ENCODE peak calls at places on chromosomes 11 and 22, in ten cellular contexts. V is CD8-positive, alpha-beta T cell; F is MM.1S; E is A549; D is lower lobe of right lung; H is HCT116; T is CD14-positive monocyte; R is uterus; Q is foreskin fibroblast; U is HFF-Myc. I is an unnamed sample.

GRCh38 chr11:44575288-44575672 is 9.8 kb downstream of the CD82 start:
- DNase-seq in V (no peak), F (no peak), E (no peak), D (no peak), H (no peak), T (no peak), R (no peak), Q (peak), U (no peak), I (no peak)

GRCh38 chr11:46697303-46697702 is 3.1 kb downstream of the ARHGAP1 start:
- DNase-seq in V (no peak), F (no peak), E (no peak), D (no peak), H (no peak), T (no peak), R (no peak), Q (no peak), U (no peak), I (no peak)

GRCh38 chr11:91081440-91082088 is 858.7 kb upstream of the CHORDC1 start:
- DNase-seq in V (no peak), F (no peak), E (peak), D (no peak), H (no peak), T (no peak), R (no peak), Q (peak), U (no peak), I (no peak)

GRCh38 chr11:111362887-111363411 is 16.1 kb downstream of the POU2AF1 start:
- DNase-seq in V (no peak), F (no peak), E (no peak), D (peak), H (no peak), T (no peak), R (no peak), Q (no peak), U (no peak), I (no peak)

GRCh38 chr11:94681140-94681539 is 87.0 kb upstream of the AMOTL1 start:
- DNase-seq in V (no peak), F (no peak), E (no peak), D (no peak), H (no peak), T (no peak), R (no peak), Q (no peak), U (no peak), I (no peak)

GRCh38 chr11:18203723-18204122 is 31.1 kb downstream of the MRGPRX4 start:
- DNase-seq in V (no peak), F (no peak), E (peak), D (no peak), H (peak), T (no peak), R (no peak), Q (peak), U (peak), I (no peak)

GRCh38 chr11:32830413-32830738 is 649 bp downstream of the PRRG4 start:
- DNase-seq in V (no peak), F (peak), E (no peak), D (peak), H (no peak), T (peak), R (no peak), Q (peak), U (no peak), I (no peak)

GRCh38 chr11:35170503-35170902 is 31.5 kb downstream of the CD44 start:
- DNase-seq in V (no peak), F (no peak), E (no peak), D (no peak), H (no peak), T (no peak), R (no peak), Q (no peak), U (no peak), I (no peak)

GRCh38 chr11:100105605-100106358 is 581.3 kb upstream of the ARHGAP42 start:
- DNase-seq in V (no peak), F (no peak), E (no peak), D (no peak), H (no peak), T (no peak), R (no peak), Q (no peak), U (no peak), I (no peak)

GRCh38 chr22:47200273-47201051 is 438.0 kb downstream of the TBC1D22A start:
- DNase-seq in V (peak), F (no peak), E (no peak), D (no peak), H (no peak), T (peak), R (no peak), Q (peak), U (no peak), I (no peak)

GRCh38 chr11:56841210-56841810 is 92.8 kb upstream of the OR9G4 start:
- DNase-seq in V (no peak), F (peak), E (peak), D (no peak), H (peak), T (no peak), R (peak), Q (peak), U (peak), I (no peak)

GRCh38 chr11:41403462-41403861 is 56.0 kb downstream of the LRRC4C start:
- DNase-seq in V (no peak), F (no peak), E (no peak), D (no peak), H (no peak), T (no peak), R (no peak), Q (no peak), U (no peak), I (no peak)

GRCh38 chr22:28381427-28382167 is 298.0 kb downstream of the TTC28 start:
- DNase-seq in V (no peak), F (no peak), E (no peak), D (no peak), H (no peak), T (no peak), R (no peak), Q (peak), U (peak), I (no peak)

GRCh38 chr11:65503923-65504670 is 5.3 kb downstream of the MALAT1 start:
- DNase-seq in V (no peak), F (peak), E (no peak), D (no peak), H (no peak), T (no peak), R (no peak), Q (peak), U (peak), I (no peak)

GRCh38 chr11:38900156-38900679 is 2302.2 kb upstream of the RAG2 start:
- DNase-seq in V (no peak), F (no peak), E (no peak), D (no peak), H (no peak), T (no peak), R (no peak), Q (no peak), U (no peak), I (no peak)

GRCh38 chr11:36449566-36450390 is 60.3 kb downstream of the TRAF6 start:
- DNase-seq in V (peak), F (no peak), E (no peak), D (no peak), H (no peak), T (no peak), R (no peak), Q (no peak), U (no peak), I (no peak)

GRCh38 chr11:2699185-2699530 is 636 bp downstream of the KCNQ1OT1 start:
- DNase-seq in V (no peak), F (no peak), E (peak), D (peak), H (no peak), T (peak), R (peak), Q (peak), U (no peak), I (peak)

GRCh38 chr11:107853070-107853469 is 5.5 kb downstream of the SLC35F2 start:
- DNase-seq in V (no peak), F (no peak), E (no peak), D (no peak), H (no peak), T (no peak), R (no peak), Q (no peak), U (no peak), I (no peak)

GRCh38 chr11:126416542-126417090 is 61.1 kb downstream of the ST3GAL4 start:
- DNase-seq in V (peak), F (peak), E (no peak), D (peak), H (no peak), T (peak), R (peak), Q (peak), U (peak), I (no peak)

GRCh38 chr11:925158-925495 is 543 bp upstream of the AP2A2 start:
- DNase-seq in V (no peak), F (no peak), E (no peak), D (peak), H (no peak), T (no peak), R (peak), Q (no peak), U (no peak), I (peak)

GRCh38 chr11:117759305-117759704 is 37.7 kb downstream of the DSCAML1 start:
- DNase-seq in V (no peak), F (no peak), E (no peak), D (no peak), H (no peak), T (no peak), R (no peak), Q (no peak), U (no peak), I (no peak)
- TF ChIP-seq CTCF in V (no peak), F (no peak), E (no peak), D (no peak), H (no peak), T (no peak), R (no peak), Q (no peak), U (no peak), I (no peak)

GRCh38 chr22:36350751-36351594 is 36.8 kb downstream of the MYH9 start:
- DNase-seq in V (no peak), F (no peak), E (peak), D (no peak), H (no peak), T (no peak), R (no peak), Q (peak), U (no peak), I (no peak)
- TF ChIP-seq CTCF in V (no peak), F (no peak), E (no peak), D (no peak), H (peak), T (no peak), R (no peak), Q (peak), U (no peak), I (peak)

GRCh38 chr22:48661984-48662383 is 1165.7 kb downstream of the BRD1 start:
- DNase-seq in V (no peak), F (no peak), E (no peak), D (no peak), H (no peak), T (no peak), R (no peak), Q (no peak), U (no peak), I (no peak)

GRCh38 chr22:48664586-48664985 is 1163.1 kb downstream of the BRD1 start:
- DNase-seq in V (no peak), F (no peak), E (no peak), D (no peak), H (no peak), T (no peak), R (no peak), Q (no peak), U (no peak), I (no peak)

GRCh38 chr22:48665286-48666010 is 1162.2 kb downstream of the BRD1 start:
- DNase-seq in V (no peak), F (no peak), E (no peak), D (no peak), H (no peak), T (no peak), R (no peak), Q (no peak), U (no peak), I (no peak)

GRCh38 chr22:48662476-48663150 is 1165.1 kb downstream of the BRD1 start:
- DNase-seq in V (no peak), F (no peak), E (no peak), D (no peak), H (no peak), T (no peak), R (no peak), Q (no peak), U (no peak), I (no peak)

GRCh38 chr22:48663297-48663696 is 1164.4 kb downstream of the BRD1 start:
- DNase-seq in V (no peak), F (peak), E (no peak), D (no peak), H (peak), T (no peak), R (no peak), Q (no peak), U (no peak), I (no peak)
- TF ChIP-seq CTCF in V (no peak), F (peak), E (no peak), D (peak), H (peak), T (peak), R (no peak), Q (peak), U (peak), I (peak)

DNA sequence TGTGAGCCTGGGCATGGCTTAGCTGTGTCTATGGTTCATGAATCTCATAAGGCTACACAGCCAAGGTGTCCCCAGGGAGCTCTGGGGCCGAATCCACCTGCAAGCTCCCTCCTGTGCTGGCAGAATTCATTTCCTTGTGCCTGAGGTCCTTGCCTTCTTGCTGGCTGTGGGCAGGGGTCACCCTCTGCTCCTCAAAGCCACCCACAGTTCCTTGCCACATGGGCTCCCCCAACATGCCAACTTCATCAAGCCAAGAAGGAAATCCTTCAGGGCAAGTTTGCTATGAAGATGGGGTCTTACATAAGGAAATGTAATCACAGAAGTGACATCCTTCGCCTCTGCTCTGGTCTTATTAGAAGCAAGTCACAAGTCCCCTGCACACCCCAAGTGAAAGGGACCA is 24.8 kb downstream of the LARGE1 start:
- DNase-seq in V (no peak), F (no peak), E (no peak), D (no peak), H (no peak), T (no peak), R (no peak), Q (no peak), U (no peak), I (no peak)
- TF ChIP-seq CTCF in V (no peak), F (no peak), E (no peak), D (no peak), H (no peak), T (no peak), R (no peak), Q (no peak), U (no peak), I (no peak)

GRCh38 chr11:62195945-62196344 is 5.9 kb downstream of the SCGB1D1 start:
- DNase-seq in V (no peak), F (no peak), E (no peak), D (no peak), H (no peak), T (no peak), R (no peak), Q (no peak), U (no peak), I (no peak)

GRCh38 chr11:62186195-62186594 is 3.8 kb upstream of the SCGB1D1 start:
- DNase-seq in V (no peak), F (no peak), E (no peak), D (no peak), H (no peak), T (no peak), R (no peak), Q (no peak), U (no peak), I (no peak)

GRCh38 chr11:62193954-62194353 is 3.9 kb downstream of the SCGB1D1 start:
- DNase-seq in V (no peak), F (no peak), E (no peak), D (no peak), H (no peak), T (no peak), R (no peak), Q (peak), U (no peak), I (no peak)

DNA sequence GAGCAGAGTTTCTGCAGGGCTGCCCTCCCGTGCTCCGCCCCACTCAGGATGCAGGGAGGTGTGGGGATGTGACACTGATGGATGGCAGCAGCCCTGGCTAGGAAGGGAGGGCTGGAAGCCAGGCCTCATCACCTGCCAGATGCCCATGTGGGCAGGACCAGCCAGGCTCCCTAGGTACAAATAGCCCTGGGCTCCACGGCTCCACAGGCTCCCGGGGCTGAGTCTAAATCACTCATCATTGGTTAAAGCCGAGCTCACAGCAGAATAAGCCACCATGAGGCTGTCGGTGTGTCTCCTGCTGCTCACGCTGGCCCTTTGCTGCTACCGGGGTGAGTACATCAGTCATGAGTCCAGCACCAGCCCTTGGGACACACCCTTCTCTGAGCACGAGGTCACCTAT is at the start of gene SCGB1D1:
- DNase-seq in V (no peak), F (no peak), E (no peak), D (no peak), H (no peak), T (no peak), R (no peak), Q (no peak), U (no peak), I (no peak)
- TF ChIP-seq CTCF in V (no peak), F (no peak), E (no peak), D (no peak), H (no peak), T (no peak), R (no peak), Q (no peak), U (no peak), I (no peak)

I was measured in chondrocyte.